ENCODE peak calls at places on chromosome X, in ten cellular contexts. S, B, H, Y, G, A, V, X, R and Q are unnamed samples.

GRCh38 chrX:100410083-100410590 is at the start of gene PCDH19:
- DNase-seq in Y (no peak), R (no peak), X (no peak), G (no peak), H (peak), S (peak), B (peak), V (peak), A (peak), Q (no peak)

GRCh38 chrX:47080215-47080914 is 2.1 kb downstream of the RGN start:
- DNase-seq in H (no peak), X (peak), V (no peak), Y (no peak), G (no peak), B (peak), A (no peak), S (no peak), R (no peak), Q (no peak)

GRCh38 chrX:52271212-52271611 is 86.5 kb downstream of the MAGED4 start:
- DNase-seq in B (no peak), S (peak), Y (no peak), R (no peak), X (no peak), A (no peak), V (no peak), G (no peak), H (peak), Q (no peak)

GRCh38 chrX:46477435-46477834 is 67.8 kb downstream of the ZNF674 start:
- DNase-seq in V (no peak), H (peak), X (no peak), G (no peak), Y (no peak), S (peak), A (no peak), B (no peak), R (no peak), Q (no peak)

GRCh38 chrX:47637546-47638195 is 7.9 kb upstream of the CFP start:
- DNase-seq in G (no peak), A (no peak), B (no peak), R (no peak), X (no peak), Y (no peak), V (peak), H (no peak), S (no peak), Q (no peak)

GRCh38 chrX:65688403-65688881 is 21.0 kb downstream of the MSN start:
- DNase-seq in H (peak), A (no peak), R (peak), G (no peak), V (peak), X (no peak), S (peak), Y (no peak), B (peak), Q (no peak)

GRCh38 chrX:270848-271367 is 10.3 kb upstream of the PLCXD1 start:
- DNase-seq in X (no peak), B (peak), Y (no peak), V (no peak), R (peak), S (no peak), G (no peak), H (no peak), A (no peak), Q (no peak)

GRCh38 chrX:155611302-155611701 is 1.4 kb downstream of the TMLHE start:
- DNase-seq in R (no peak), A (no peak), Y (no peak), V (no peak), H (no peak), X (no peak), B (no peak), S (no peak), G (no peak), Q (no peak)

GRCh38 chrX:46865281-46865680 is 28.4 kb downstream of the RP2 start:
- DNase-seq in R (no peak), H (peak), V (no peak), X (peak), G (peak), Y (peak), A (peak), B (no peak), S (peak), Q (no peak)

GRCh38 chrX:132631579-132632232 is 142.9 kb upstream of the MBNL3 start:
- DNase-seq in X (peak), R (no peak), S (peak), H (peak), A (peak), B (no peak), V (peak), G (no peak), Y (no peak), Q (peak)

GRCh38 chrX:48736878-48737212 is 24.7 kb upstream of the GLOD5 start:
- DNase-seq in B (no peak), V (no peak), H (no peak), R (no peak), S (no peak), G (no peak), Y (no peak), A (no peak), X (no peak), Q (no peak)

GRCh38 chrX:136589966-136590365 is 58.0 kb downstream of the VGLL1 start:
- DNase-seq in Y (no peak), X (no peak), G (no peak), B (no peak), A (no peak), R (no peak), H (no peak), S (no peak), V (no peak), Q (no peak)

GRCh38 chrX:106898462-106898861 is 4.7 kb downstream of the RIPPLY1 start:
- DNase-seq in X (peak), V (peak), A (peak), G (no peak), H (peak), R (no peak), Y (no peak), S (peak), B (no peak), Q (no peak)

GRCh38 chrX:2398341-2398656 is 102.5 kb downstream of the DHRSX start:
- DNase-seq in Y (no peak), S (no peak), R (no peak), H (no peak), A (no peak), X (no peak), B (no peak), V (no peak), G (no peak), Q (no peak)

GRCh38 chrX:264634-265455 is 16.3 kb upstream of the PLCXD1 start:
- DNase-seq in V (no peak), R (no peak), A (no peak), H (peak), X (peak), Y (no peak), B (peak), S (peak), G (no peak), Q (no peak)

GRCh38 chrX:134171661-134172587 is 65.1 kb upstream of the CCDC160 start:
- DNase-seq in Y (no peak), V (peak), B (no peak), R (peak), H (peak), A (no peak), X (no peak), S (peak), G (no peak), Q (no peak)

GRCh38 chrX:64151911-64152310 is 53.6 kb downstream of the AMER1 start:
- DNase-seq in B (no peak), X (no peak), V (no peak), H (no peak), R (no peak), G (peak), A (no peak), S (no peak), Y (no peak), Q (no peak)

GRCh38 chrX:44904542-44905115 is 31.6 kb downstream of the KDM6A start:
- DNase-seq in X (no peak), G (no peak), B (no peak), Y (no peak), R (no peak), H (no peak), S (no peak), A (no peak), V (no peak), Q (no peak)
- TF ChIP-seq CTCF in X (no peak), G (peak), B (peak), Y (peak), R (no peak), H (peak), S (peak), A (peak), V (no peak), Q (peak)

GRCh38 chrX:110852180-110852579 is 56.6 kb upstream of the CHRDL1 start:
- DNase-seq in S (peak), A (no peak), H (peak), Y (no peak), R (no peak), G (no peak), X (no peak), V (peak), B (no peak), Q (no peak)
- TF ChIP-seq CTCF in S (peak), A (peak), H (peak), Y (peak), R (no peak), G (peak), X (peak), V (peak), B (peak), Q (peak)

DNA sequence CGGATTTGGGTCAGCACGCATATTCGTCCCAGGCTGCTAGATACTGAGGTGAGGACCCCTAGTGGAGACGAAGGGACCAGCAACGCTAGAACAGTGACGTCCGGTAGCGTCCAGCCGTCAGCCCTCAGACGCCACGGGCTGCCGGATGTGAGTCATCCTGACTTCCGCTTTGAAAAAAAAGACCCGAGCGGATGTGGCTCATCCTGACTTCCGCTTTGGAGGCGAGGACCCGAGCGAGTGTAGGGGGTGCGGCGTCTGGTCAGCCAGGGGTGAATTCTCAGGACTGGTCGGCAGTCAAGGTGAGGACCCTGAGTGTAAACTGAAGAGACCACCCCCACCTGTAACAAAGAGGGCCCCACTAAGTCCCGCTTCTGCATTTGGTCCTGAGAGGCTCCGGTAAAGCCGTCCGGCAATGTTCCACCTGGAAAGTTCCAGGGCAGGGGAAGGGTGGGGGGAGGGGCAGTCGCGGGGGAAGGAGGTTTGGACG is at the start of gene MAGEB2:
- DNase-seq in A (no peak), G (no peak), R (no peak), V (no peak), B (no peak), X (no peak), S (no peak), Y (no peak), H (no peak), Q (no peak)
- TF ChIP-seq CTCF in A (no peak), G (no peak), R (no peak), V (no peak), B (no peak), X (no peak), S (no peak), Y (no peak), H (no peak), Q (no peak)

GRCh38 chrX:153382563-153383482 is 18.3 kb downstream of the PNMA6E start:
- DNase-seq in H (no peak), G (no peak), R (no peak), S (no peak), B (no peak), V (no peak), X (no peak), A (no peak), Y (no peak), Q (no peak)

GRCh38 chrX:153379508-153379907 is 21.6 kb downstream of the PNMA6E start:
- DNase-seq in S (no peak), Y (no peak), G (no peak), A (no peak), V (no peak), X (no peak), B (no peak), H (no peak), R (no peak), Q (no peak)

GRCh38 chrX:153380691-153381090 is 20.5 kb downstream of the PNMA6E start:
- DNase-seq in A (no peak), Y (no peak), G (no peak), H (no peak), X (no peak), B (no peak), S (no peak), V (no peak), R (no peak), Q (no peak)

GRCh38 chrX:153379971-153380581 is 21.1 kb downstream of the PNMA6E start:
- DNase-seq in G (no peak), H (no peak), B (no peak), Y (no peak), V (no peak), S (no peak), X (no peak), A (no peak), R (no peak), Q (no peak)

DNA sequence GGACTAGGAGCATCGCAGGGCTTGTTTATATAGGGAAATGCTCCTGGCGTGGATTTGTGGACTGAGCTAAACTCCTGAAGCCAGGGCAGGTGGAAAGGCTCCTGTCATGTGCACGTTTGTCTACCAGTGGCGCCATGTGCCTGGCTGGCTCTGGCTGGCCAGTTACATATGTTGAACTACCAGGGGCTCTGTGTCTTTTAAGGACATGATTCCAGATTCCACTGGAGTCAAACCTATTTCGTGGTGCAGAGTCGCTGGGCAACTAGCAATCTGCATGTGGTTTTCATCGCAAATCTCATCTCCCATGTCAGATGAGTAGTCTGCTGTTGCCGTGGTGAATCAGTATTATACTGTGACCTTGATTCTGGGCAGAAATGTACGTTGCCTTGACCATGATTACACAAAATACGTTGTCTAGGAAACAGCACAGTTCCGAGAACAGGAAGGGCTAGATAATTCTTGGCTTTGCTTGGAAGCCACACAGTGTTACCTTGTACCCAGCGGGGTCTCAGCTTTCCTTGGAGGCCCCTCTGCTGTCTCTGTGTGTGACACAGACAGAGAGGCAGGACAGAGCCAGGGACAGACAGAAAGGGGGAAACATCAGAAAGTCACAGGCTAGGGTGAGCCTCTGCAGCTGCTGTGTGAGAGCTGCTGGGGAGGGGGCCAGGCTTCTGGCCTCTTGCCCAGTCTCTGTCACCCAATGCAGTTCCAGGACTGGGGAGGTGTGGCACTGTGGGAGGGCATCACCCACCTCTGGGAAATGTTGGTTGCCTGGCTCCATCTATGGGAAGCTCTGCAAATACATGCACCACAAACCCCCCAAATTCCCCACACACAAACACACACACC is 19.2 kb downstream of the PNMA6E start:
- DNase-seq in G (no peak), Y (peak), S (peak), A (peak), H (peak), X (peak), B (no peak), V (no peak), R (no peak), Q (peak)
- TF ChIP-seq CTCF in G (peak), Y (peak), S (peak), A (peak), H (peak), X (peak), B (no peak), V (peak), R (no peak), Q (peak)

GRCh38 chrX:153462291-153462690 is 8.1 kb downstream of the HAUS7 start:
- DNase-seq in X (no peak), R (no peak), H (no peak), A (no peak), Y (no peak), G (no peak), V (no peak), S (no peak), B (no peak), Q (no peak)

GRCh38 chrX:153457827-153458466 is 12.1 kb upstream of the TREX2 start:
- DNase-seq in A (no peak), G (no peak), X (no peak), V (no peak), H (no peak), S (no peak), Y (no peak), R (no peak), B (no peak), Q (no peak)

GRCh38 chrX:153457136-153457825 is 11.4 kb upstream of the TREX2 start:
- DNase-seq in H (no peak), R (no peak), A (no peak), S (no peak), V (no peak), B (no peak), G (no peak), Y (no peak), X (no peak), Q (no peak)

GRCh38 chrX:153460826-153461225 is 9.6 kb downstream of the HAUS7 start:
- DNase-seq in Y (no peak), G (no peak), A (no peak), R (peak), S (peak), B (no peak), V (peak), H (peak), X (peak), Q (no peak)

DNA sequence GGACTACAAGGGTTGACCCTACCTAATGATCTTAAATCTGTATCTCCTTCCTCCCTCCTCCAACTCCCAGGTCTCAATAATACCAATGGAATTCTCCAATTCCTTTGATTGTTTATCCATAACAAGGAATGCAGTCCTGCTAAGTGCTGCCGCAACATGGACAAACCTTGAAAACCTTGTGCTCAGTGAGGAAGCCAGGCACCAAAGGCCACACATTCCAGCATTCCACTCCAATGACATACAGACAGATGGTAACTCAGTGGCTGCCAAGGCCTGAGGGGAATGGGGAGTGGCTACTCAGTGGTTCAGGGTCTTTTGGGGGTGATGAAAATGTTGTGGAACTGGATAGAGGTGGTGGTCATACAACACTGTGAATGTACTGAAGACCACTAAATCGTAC is 10.4 kb downstream of the HAUS7 start:
- DNase-seq in R (no peak), A (peak), H (peak), B (no peak), Y (no peak), G (no peak), V (no peak), X (peak), S (peak), Q (no peak)
- TF ChIP-seq CTCF in R (no peak), A (no peak), H (no peak), B (no peak), Y (peak), G (no peak), V (no peak), X (no peak), S (no peak), Q (peak)

DNA sequence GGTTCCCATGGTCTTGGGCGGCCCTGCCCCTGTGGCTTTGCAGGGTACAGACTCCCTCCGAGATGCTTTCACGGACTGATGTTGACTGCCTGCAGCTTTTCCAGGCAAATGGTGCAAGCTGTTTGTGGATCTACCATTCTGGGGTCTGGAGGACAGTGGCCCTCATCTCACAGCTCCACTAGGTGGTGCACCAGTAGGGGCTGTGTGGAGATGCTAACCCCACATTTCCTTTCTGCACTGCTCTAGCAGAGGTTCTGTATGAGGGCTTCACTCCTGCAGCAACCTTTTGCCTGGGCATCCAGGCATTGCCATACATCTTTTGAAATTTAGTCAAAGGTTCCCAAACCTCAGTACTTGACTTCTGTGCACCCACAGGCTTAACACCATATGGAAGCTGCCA is 176.1 kb downstream of the DCAF12L1 start:
- DNase-seq in R (no peak), S (no peak), H (no peak), V (no peak), B (no peak), X (no peak), Y (no peak), G (no peak), A (no peak), Q (no peak)
- TF ChIP-seq CTCF in R (no peak), S (no peak), H (no peak), V (no peak), B (no peak), X (no peak), Y (no peak), G (no peak), A (no peak), Q (no peak)

DNA sequence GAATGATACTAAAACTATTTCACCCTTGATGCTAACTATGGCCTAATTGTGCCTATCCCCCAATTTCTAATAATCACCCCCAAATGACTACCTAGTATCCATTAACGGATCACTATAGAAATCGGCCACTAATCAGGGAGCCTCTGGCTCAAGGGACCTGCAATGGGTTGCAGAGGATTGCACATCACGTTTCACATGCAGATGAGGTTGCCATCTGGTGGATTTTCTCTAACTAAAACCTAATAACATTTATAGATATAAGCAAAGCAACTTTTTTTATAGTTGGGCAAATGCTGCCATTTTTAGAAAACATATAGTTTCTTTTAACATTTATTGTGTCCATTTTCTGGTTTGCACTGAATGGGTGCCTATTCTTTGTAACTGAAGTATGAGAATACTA is 28.3 kb upstream of the ALG13 start:
- DNase-seq in S (no peak), A (no peak), Y (no peak), R (no peak), H (no peak), G (no peak), B (no peak), V (no peak), X (no peak), Q (no peak)
- TF ChIP-seq CTCF in S (no peak), A (no peak), Y (no peak), R (no peak), H (no peak), G (peak), B (peak), V (no peak), X (no peak), Q (no peak)

GRCh38 chrX:8724176-8724757 is 7.7 kb downstream of the ANOS1 start:
- DNase-seq in H (no peak), V (no peak), A (no peak), B (no peak), G (no peak), X (no peak), Y (no peak), S (no peak), R (no peak), Q (no peak)
- TF ChIP-seq CTCF in H (no peak), V (no peak), A (peak), B (no peak), G (peak), X (no peak), Y (no peak), S (no peak), R (no peak), Q (peak)